ENCODE peak calls at places on chromosome 18, in four cellular contexts. G is cardiac muscle cell, Z is brain microvascular endothelial cell, H is fibroblast of mammary gland. K is an unnamed sample.

GRCh38 chr18:45686892-45687611 is 36.9 kb upstream of the SLC14A1 start:
- DNase-seq in Z (no peak), H (no peak), G (no peak), K (no peak)

GRCh38 chr18:2970762-2971659 is 41.9 kb downstream of the LPIN2 start:
- DNase-seq in Z (no peak), G (no peak), H (no peak), K (no peak)

GRCh38 chr18:12377556-12378553 is 828 bp upstream of the AFG3L2 start:
- DNase-seq in G (no peak), Z (no peak), H (peak; percentile 97), K (no peak)

GRCh38 chr18:78828131-78828530 is 151.5 kb upstream of the SALL3 start:
- DNase-seq in G (no peak), Z (no peak), H (no peak), K (no peak)

GRCh38 chr18:55121397-55122170 is 162.3 kb upstream of the CCDC68 start:
- DNase-seq in Z (no peak), H (no peak), G (no peak), K (no peak)

GRCh38 chr18:22709288-22710060 is 223.7 kb upstream of the RBBP8 start:
- DNase-seq in G (no peak), H (peak; percentile 81), Z (no peak), K (no peak)

GRCh38 chr18:44805643-44806042 is 125.0 kb downstream of the SETBP1 start:
- DNase-seq in H (no peak), Z (no peak), G (no peak), K (no peak)

GRCh38 chr18:45019469-45019868 is 338.8 kb downstream of the SETBP1 start:
- DNase-seq in G (no peak), Z (no peak), H (no peak), K (no peak)

GRCh38 chr18:13260114-13260926 is 41.8 kb downstream of the LDLRAD4 start:
- DNase-seq in H (no peak), Z (no peak), G (no peak), K (no peak)

GRCh38 chr18:70576281-70577022 is 287.6 kb downstream of the SOCS6 start:
- DNase-seq in G (no peak), Z (no peak), H (no peak), K (no peak)

GRCh38 chr18:57951999-57952774 is 91.8 kb upstream of the NEDD4L start:
- DNase-seq in Z (no peak), G (no peak), H (peak; percentile 38), K (no peak)

GRCh38 chr18:65788373-65788772 is 37.6 kb downstream of the CDH7 start:
- DNase-seq in H (no peak), G (no peak), Z (no peak), K (no peak)
- TF ChIP-seq CTCF in H (no peak), G (no peak), Z (no peak), K (no peak)

DNA sequence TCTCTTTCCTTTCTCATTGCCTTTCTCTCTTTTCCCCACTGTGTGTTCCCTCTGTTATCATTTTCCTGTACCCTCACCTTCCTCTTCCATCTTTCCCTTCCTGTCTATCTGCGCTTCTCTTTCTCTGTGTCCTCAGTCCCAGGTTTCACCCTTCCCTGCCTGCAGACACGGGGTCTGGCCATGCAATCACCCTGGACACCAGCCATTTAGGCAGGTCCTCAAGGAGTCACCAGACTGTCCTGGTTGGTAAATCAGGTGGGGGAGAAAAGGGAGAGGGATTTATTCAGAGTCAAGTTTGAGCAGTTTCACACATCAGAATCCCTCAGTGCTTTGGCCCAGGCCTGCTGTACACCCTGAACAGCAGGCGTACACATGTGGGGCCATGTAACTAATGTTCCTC is 169.3 kb downstream of the ANKRD30B start:
- DNase-seq in G (no peak), Z (no peak), H (no peak), K (no peak)
- TF ChIP-seq CTCF in G (no peak), Z (no peak), H (no peak), K (no peak)

DNA sequence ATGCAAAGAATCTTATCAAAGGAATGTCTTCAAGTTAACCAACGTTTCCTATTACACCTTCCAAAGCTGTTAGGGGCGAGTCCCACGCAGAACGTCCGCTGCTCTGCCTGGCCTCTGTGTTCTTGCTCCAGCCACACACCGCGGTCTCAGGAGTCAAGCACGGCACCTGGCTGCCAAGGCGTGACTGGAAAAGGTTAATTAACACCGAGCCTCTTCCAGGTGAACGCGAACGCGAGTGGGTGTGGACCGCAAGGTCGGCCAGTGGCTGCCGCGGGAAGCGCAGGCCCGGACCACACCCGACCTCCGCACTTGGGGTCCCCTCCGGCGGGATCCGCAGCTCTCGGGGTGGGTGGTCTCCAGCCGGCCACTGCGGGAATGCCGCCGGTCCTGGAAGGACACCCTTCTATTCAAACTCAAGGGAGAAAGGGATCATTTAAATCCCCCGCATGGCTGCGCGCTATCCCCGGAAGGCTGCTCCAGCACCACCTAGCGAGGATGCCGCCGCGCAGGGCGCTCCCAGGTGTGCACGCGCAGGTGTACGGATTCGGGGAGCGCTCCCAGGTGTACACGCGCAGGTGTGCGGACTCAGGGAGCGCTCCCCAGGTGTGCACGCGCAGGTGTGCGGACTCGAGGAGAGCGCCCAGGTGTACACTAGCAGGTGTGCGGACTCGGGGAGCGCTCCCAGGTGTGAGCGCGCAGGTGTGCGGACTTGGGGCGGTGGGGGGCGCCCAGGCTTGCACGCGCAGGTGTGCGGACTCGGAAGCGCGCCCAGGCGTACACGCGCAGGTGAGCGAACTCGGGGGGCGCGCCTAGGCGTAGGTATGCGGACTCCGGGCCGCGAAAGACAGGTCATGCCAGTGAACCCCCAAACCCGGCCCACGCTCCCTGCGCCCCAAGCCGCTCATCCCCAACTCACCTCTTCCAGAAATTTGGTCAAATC is 662 bp downstream of the CYB5A start:
- DNase-seq in H (no peak), G (peak; percentile 38), Z (no peak), K (no peak)
- TF ChIP-seq CTCF in H (no peak), G (peak; percentile 34), Z (peak; percentile 9), K (no peak)

DNA sequence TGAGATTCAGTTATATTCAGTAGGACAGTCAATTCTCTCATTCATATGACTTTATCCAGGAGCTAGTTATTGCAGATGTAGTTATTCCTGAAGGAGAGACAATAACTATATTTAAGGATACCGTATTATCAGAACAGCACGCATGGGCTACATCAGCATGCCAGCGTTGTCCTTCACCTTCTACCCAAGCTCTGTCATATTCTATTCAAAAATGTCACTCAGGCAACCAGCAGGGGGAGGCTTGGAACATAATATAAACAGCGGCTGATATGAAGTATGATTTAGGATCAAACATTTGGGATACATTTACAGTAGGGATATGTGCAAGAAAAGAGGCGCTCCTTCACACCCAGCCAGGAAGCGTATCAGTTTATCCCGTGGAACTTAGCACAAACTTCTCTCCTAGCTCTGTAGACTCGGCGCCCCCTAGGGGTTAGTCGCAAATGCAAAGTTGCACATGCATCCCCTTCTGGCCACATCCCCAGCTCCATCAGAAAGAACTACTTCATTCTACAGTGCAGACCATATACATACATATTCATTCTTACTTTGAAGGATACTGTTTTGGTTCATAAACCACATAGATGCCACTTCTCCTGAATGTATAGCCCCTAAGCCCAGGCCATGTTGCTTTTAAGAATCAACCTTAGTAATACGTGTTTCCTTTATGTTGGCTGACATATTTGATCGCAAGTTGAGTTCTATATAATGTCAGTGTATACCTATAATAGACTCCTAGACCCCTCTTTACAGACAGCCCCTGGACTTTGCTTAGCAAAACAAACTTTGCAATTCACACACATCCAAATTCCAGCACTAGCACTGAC is 759.4 kb downstream of the ADCYAP1 start:
- DNase-seq in G (peak; percentile 74), H (peak; percentile 3), Z (peak; percentile 9), K (no peak)
- TF ChIP-seq CTCF in G (peak; percentile 75), H (peak; percentile 43), Z (peak; percentile 65), K (peak; percentile 79)